ENCODE peak calls at places on chromosomes 13 and 19, in ten cellular contexts. P, D, J, N, W, G, Y, V, M and I are unnamed samples.

GRCh38 chr13:30802953-30803478 is 67.7 kb downstream of the ALOX5AP start:
- DNase-seq in G (peak), D (peak), W (peak), V (peak), N (peak), Y (peak), P (peak), J (peak), M (peak), I (peak)

GRCh38 chr13:25771641-25772478 is 280.0 kb downstream of the SHISA2 start:
- DNase-seq in D (peak), W (no peak), N (no peak), P (no peak), V (no peak), G (no peak), Y (no peak), J (peak), M (no peak), I (no peak)

GRCh38 chr13:75359266-75359665 is 122.7 kb downstream of the TBC1D4 start:
- DNase-seq in P (no peak), V (no peak), G (no peak), D (peak), J (no peak), Y (no peak), N (no peak), M (no peak), W (no peak), I (no peak)

GRCh38 chr19:44718441-44719261 is 19.7 kb downstream of the CEACAM16 start:
- DNase-seq in D (no peak), J (peak), Y (peak), W (peak), V (peak), N (peak), G (no peak), P (peak), M (no peak), I (no peak)

GRCh38 chr19:33524024-33524664 is 2.6 kb upstream of the PEPD start:
- DNase-seq in J (no peak), V (no peak), D (peak), N (peak), P (no peak), G (no peak), Y (no peak), M (no peak), W (no peak), I (no peak)

GRCh38 chr13:105165449-105166125 is 1369.9 kb downstream of the EFNB2 start:
- DNase-seq in N (no peak), W (peak), M (no peak), Y (no peak), D (peak), J (no peak), G (no peak), V (peak), P (no peak), I (no peak)

GRCh38 chr19:12952488-12953455 is 4.3 kb downstream of the GADD45GIP1 start:
- DNase-seq in M (no peak), V (no peak), J (peak), G (no peak), D (peak), N (no peak), W (no peak), Y (no peak), P (no peak), I (no peak)

GRCh38 chr19:51808333-51808986 is 13.5 kb downstream of the FPR3 start:
- DNase-seq in M (no peak), G (no peak), W (no peak), Y (no peak), V (no peak), J (no peak), P (no peak), N (no peak), D (peak), I (no peak)

GRCh38 chr19:33670398-33670797 is 48.6 kb downstream of the CHST8 start:
- DNase-seq in G (no peak), P (no peak), J (no peak), V (no peak), Y (no peak), M (no peak), D (no peak), W (no peak), N (no peak), I (peak)

GRCh38 chr13:102089722-102090121 is 312.1 kb downstream of the FGF14 start:
- DNase-seq in W (no peak), V (no peak), J (no peak), G (no peak), M (no peak), N (no peak), P (no peak), D (no peak), Y (no peak), I (no peak)

GRCh38 chr13:102089177-102089576 is 312.7 kb downstream of the FGF14 start:
- DNase-seq in G (no peak), M (no peak), D (peak), V (no peak), P (no peak), J (no peak), W (no peak), Y (no peak), N (no peak), I (no peak)

GRCh38 chr13:102090532-102090931 is 311.3 kb downstream of the FGF14 start:
- DNase-seq in W (no peak), Y (no peak), V (no peak), N (no peak), P (no peak), D (no peak), J (no peak), G (no peak), M (no peak), I (no peak)

GRCh38 chr13:102091231-102091630 is 310.6 kb downstream of the FGF14 start:
- DNase-seq in M (no peak), Y (no peak), V (no peak), D (peak), P (no peak), W (no peak), J (peak), G (no peak), N (no peak), I (no peak)
- TF ChIP-seq CTCF in M (no peak), Y (no peak), V (no peak), D (peak), P (no peak), W (no peak), J (peak), G (no peak), N (no peak), I (no peak)

DNA sequence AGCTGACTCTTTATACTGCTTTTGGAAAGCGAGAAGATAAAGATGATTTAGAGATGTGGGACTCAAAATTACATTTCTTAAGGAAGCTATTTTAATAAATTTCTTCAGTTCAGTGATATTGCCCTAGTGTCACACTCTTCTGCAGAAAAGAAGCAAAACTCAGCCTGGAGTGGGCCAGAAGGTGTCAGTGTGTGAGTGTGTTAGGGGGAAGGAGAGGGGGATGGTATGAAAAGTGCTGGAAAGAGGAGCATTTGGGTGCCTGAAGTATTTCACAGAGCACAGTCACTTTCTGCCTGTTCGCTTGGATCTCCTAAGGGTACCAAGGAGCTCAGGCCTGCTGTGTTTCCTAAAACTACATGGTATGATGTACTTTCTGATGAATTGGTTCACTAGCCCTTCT is 84.5 kb upstream of the FRY start:
- DNase-seq in P (no peak), Y (no peak), D (no peak), N (no peak), V (no peak), W (no peak), M (no peak), J (no peak), G (no peak), I (no peak)
- TF ChIP-seq CTCF in P (no peak), Y (no peak), D (no peak), N (no peak), V (no peak), W (no peak), M (no peak), J (no peak), G (no peak), I (no peak)

DNA sequence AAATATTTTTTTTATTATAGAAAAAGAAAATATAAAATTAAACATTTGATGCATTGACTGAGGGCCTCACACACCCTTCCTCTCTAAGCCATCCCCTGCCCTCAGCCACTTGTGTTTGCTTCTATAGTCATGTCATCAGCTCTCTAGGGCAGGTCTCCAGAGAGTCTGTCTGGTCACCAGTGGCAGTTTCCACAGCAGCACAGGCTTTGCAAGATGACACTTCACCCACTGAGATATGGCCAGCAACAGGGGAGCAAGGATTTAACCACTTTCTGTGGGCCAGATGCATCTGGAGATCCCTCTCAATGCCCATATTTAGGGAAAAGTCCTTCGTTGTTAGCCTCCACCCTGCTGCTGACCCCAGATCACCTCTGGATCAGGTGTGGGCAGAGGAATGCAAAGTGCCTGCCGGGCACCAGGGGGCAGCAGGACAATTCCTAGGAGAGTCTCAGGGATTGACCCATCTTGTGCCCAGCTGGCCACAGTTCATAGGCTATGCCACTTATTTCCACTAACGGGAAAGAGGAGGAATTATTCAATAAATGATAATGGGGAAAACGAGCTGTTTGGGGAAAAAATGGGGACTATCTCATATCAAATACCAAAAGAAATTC is 4.8 kb downstream of the ABCC4 start:
- DNase-seq in J (peak), D (no peak), G (peak), Y (peak), N (no peak), M (no peak), P (no peak), V (peak), W (peak), I (no peak)
- TF ChIP-seq CTCF in J (peak), D (peak), G (peak), Y (peak), N (peak), M (no peak), P (no peak), V (peak), W (peak), I (peak)

GRCh38 chr13:110443633-110444225 is 117.8 kb downstream of the RAB20 start:
- DNase-seq in P (no peak), D (peak), M (no peak), N (no peak), V (no peak), G (no peak), W (no peak), J (no peak), Y (no peak), I (no peak)

GRCh38 chr13:110442946-110443632 is 118.4 kb downstream of the RAB20 start:
- DNase-seq in N (no peak), D (peak), Y (no peak), P (no peak), J (no peak), V (no peak), G (no peak), M (no peak), W (no peak), I (no peak)

GRCh38 chr13:110445722-110446569 is 115.6 kb downstream of the RAB20 start:
- DNase-seq in J (no peak), P (no peak), M (no peak), D (peak), G (no peak), N (no peak), V (no peak), Y (no peak), W (no peak), I (no peak)

GRCh38 chr13:110445183-110445582 is 116.3 kb downstream of the RAB20 start:
- DNase-seq in N (no peak), W (no peak), D (peak), G (no peak), P (no peak), J (no peak), M (no peak), Y (no peak), V (no peak), I (no peak)

DNA sequence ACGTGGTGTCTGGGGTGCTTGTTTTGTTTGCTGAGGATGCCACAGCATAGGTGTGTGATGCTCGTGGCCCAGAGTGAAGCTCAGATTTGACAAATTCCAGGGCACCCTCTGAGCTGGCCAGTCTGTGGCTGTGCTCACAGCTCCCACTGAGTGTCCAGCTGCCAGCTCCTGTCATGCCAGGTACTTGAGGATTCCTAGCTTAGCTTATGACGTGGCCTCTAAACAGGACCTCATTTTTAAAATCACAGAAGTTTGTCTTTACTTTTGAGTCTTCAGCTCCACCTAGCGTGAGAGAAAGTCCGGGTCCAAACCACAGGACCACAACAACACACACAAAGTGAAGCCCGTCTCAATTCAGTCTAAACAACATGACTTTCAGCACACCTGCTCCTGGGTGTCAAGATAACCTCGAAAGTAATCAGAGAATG is 117.3 kb downstream of the RAB20 start:
- DNase-seq in V (peak), Y (no peak), P (no peak), N (no peak), G (no peak), W (no peak), J (no peak), D (peak), M (no peak), I (no peak)
- TF ChIP-seq CTCF in V (no peak), Y (no peak), P (no peak), N (peak), G (no peak), W (no peak), J (no peak), D (peak), M (no peak), I (no peak)

GRCh38 chr19:53365134-53365898 is at the start of gene ZNF525:
- DNase-seq in Y (peak), G (peak), W (peak), V (peak), D (peak), N (peak), P (peak), J (peak), M (peak), I (peak)
- TF ChIP-seq CTCF in Y (no peak), G (peak), W (peak), V (peak), D (peak), N (no peak), P (no peak), J (peak), M (no peak), I (peak)

GRCh38 chr19:18408053-18408476 is 10.6 kb upstream of the LRRC25 start:
- DNase-seq in J (peak), V (peak), Y (no peak), D (no peak), W (peak), M (peak), P (no peak), G (no peak), N (no peak), I (no peak)
- TF ChIP-seq CTCF in J (peak), V (peak), Y (peak), D (peak), W (peak), M (no peak), P (no peak), G (peak), N (no peak), I (no peak)

GRCh38 chr13:113783482-113783881 is 24.5 kb downstream of the TMEM255B start:
- DNase-seq in J (peak), V (no peak), N (no peak), M (no peak), Y (no peak), G (no peak), W (no peak), P (no peak), D (no peak), I (no peak)

GRCh38 chr13:113786262-113786841 is 27.3 kb downstream of the TMEM255B start:
- DNase-seq in Y (no peak), G (no peak), J (peak), P (no peak), N (no peak), M (no peak), V (no peak), W (no peak), D (peak), I (no peak)

GRCh38 chr13:113783966-113784644 is 25.1 kb downstream of the TMEM255B start:
- DNase-seq in P (no peak), J (no peak), Y (no peak), V (no peak), D (no peak), N (no peak), G (no peak), M (no peak), W (no peak), I (no peak)

GRCh38 chr13:113784645-113785024 is 25.6 kb downstream of the TMEM255B start:
- DNase-seq in P (no peak), W (no peak), M (no peak), J (no peak), V (no peak), D (no peak), Y (no peak), G (no peak), N (no peak), I (no peak)

GRCh38 chr13:113785051-113786010 is 26.3 kb downstream of the TMEM255B start:
- DNase-seq in Y (no peak), V (peak), W (no peak), M (no peak), N (no peak), G (no peak), J (peak), D (peak), P (no peak), I (no peak)
- TF ChIP-seq CTCF in Y (no peak), V (no peak), W (no peak), M (no peak), N (no peak), G (no peak), J (no peak), D (no peak), P (no peak), I (no peak)

GRCh38 chr19:36939153-36939552 is 23.0 kb downstream of the ZNF568 start:
- DNase-seq in P (no peak), Y (no peak), M (no peak), J (no peak), G (no peak), V (no peak), D (peak), N (no peak), W (no peak), I (no peak)
- TF ChIP-seq CTCF in P (no peak), Y (no peak), M (no peak), J (peak), G (no peak), V (no peak), D (peak), N (no peak), W (no peak), I (peak)